ENCODE peak calls at places on chromosomes 12 and 14, in four cellular contexts. A is upper lobe of right lung, H is gastrocnemius medialis, M is left ventricle myocardium inferior. X is an unnamed sample.

GRCh38 chr14:105335735-105336476 is 21.4 kb downstream of the PACS2 start:
- DNase-seq in H (peak; percentile 54), A (no peak), M (peak; percentile 70), X (no peak)

GRCh38 chr12:122048156-122048555 is 26.5 kb downstream of the BCL7A start:
- DNase-seq in H (no peak), M (no peak), A (no peak), X (no peak)

GRCh38 chr14:92463141-92463540 is 50.4 kb upstream of the RIN3 start:
- DNase-seq in A (no peak), H (no peak), M (no peak), X (no peak)

GRCh38 chr14:67167420-67168109 is 21.7 kb upstream of the GARIN2 start:
- DNase-seq in H (no peak), M (no peak), A (no peak), X (peak; percentile 31)

GRCh38 chr14:65170768-65171251 is 68.5 kb upstream of the MAX start:
- DNase-seq in M (no peak), A (no peak), H (no peak), X (peak; percentile 62)

GRCh38 chr14:45377201-45377600 is 124.2 kb upstream of the MIS18BP1 start:
- DNase-seq in A (no peak), M (no peak), H (no peak), X (no peak)

GRCh38 chr14:102584871-102585869 is 7.3 kb upstream of the RCOR1 start:
- DNase-seq in M (no peak), A (no peak), H (no peak), X (no peak)

GRCh38 chr14:65070710-65071033 is 31.6 kb downstream of the MAX start:
- DNase-seq in H (no peak), M (no peak), A (no peak), X (no peak)

GRCh38 chr12:130613131-130613530 is 103.0 kb downstream of the RIMBP2 start:
- DNase-seq in H (no peak), A (no peak), M (no peak), X (no peak)

GRCh38 chr14:23160924-23161522 is 22.4 kb downstream of the SLC7A8 start:
- DNase-seq in H (peak; percentile 77), A (peak; percentile 86), M (no peak), X (peak; percentile 51)

GRCh38 chr12:124097681-124098080 is 124.7 kb downstream of the ZNF664 start:
- DNase-seq in M (no peak), A (no peak), H (no peak), X (no peak)

DNA sequence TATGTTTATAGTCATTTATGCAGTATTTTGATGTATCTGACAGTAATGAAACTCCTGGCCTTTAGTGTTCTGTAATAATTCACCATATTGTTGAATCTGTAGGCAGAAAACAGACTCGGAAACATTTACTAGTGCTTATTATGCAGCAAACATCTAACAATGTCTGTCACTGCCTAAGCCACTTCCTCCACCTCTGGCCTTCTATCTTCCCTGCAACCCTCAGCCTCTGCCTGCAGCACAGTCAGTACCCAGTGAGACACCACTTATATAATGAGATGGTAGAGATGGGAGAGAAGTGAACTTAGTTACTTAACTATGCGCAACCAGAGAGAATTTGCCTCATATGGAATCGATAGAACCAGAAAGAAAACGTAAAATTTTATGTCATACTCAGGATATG is 184.7 kb downstream of the AEBP2 start:
- DNase-seq in A (no peak), H (no peak), M (no peak), X (no peak)
- H3K4me3 ChIP-seq in A (no peak overlapping the region), H (no peak overlapping the region), M (no peak overlapping the region), X (no peak overlapping the region)

DNA sequence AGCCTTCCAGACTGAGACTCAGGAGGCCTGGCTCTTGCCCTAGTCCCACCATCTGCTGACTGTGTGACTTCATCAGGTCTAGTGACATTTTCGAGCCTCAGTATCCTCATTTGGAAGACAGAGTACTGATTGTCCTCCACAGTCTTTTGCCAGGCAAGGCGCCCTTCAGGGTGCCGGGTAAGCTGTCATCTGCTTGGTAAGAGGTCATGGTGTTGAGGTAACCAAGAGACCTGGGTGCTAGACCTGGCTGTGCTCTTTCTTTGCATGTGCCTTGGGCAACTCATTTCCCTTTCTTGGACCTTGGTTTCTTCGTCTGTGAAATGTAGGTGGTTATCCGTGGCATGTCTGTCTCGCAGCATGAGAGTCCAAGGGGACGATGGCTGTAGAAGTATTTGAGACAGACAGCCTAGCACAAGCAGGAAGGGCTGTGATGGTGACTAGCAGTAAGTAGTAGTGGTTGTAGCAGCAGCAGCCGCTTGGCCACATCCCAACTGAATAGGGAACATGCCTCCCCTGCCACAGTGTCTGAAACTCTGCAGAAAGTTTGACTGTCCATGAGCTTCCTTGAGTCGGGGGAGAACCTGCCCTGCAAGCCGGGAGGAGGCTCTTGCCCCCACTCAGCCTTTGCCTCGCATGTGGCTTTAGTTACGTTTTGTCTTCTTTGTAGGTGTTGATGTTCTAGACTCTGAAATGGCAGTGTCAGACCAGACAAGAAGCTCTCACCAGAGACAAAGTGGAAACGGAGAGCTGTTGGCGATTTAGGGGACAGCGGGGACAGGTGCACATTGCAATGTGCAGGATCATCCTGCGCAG is 40.3 kb downstream of the EVL start:
- DNase-seq in M (no peak), H (no peak), A (no peak), X (no peak)
- H3K4me1 ChIP-seq in M (peaks cover 70% of the 10 kb centered on the region), H (peaks cover 40% of the 10 kb centered on the region), A (peaks cover 62% of the 10 kb centered on the region), X (no peaks in the 10 kb centered on the region)

DNA sequence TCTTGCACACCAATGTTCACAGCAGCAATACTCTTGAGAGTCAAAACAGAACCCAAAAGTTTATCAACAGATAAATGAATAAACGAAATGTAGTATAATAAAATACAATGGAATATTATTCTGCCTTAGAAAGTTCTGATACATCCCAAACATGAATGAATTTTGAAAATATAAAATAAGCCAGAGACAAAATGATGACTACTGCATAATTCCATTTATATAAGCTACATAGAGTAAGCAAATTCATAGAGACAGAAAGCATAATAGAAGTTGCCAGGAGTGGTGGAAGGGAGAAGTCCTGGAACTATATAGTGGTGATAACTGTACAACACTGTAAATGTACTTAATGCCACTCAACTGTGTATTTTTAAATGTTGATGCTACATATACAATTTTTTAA is 21.1 kb downstream of the KDM5A start:
- DNase-seq in H (no peak), M (no peak), A (no peak), X (no peak)
- H3K4me3 ChIP-seq in H (no peak overlapping the region), M (no peak overlapping the region), A (no peak overlapping the region), X (no peak overlapping the region)

DNA sequence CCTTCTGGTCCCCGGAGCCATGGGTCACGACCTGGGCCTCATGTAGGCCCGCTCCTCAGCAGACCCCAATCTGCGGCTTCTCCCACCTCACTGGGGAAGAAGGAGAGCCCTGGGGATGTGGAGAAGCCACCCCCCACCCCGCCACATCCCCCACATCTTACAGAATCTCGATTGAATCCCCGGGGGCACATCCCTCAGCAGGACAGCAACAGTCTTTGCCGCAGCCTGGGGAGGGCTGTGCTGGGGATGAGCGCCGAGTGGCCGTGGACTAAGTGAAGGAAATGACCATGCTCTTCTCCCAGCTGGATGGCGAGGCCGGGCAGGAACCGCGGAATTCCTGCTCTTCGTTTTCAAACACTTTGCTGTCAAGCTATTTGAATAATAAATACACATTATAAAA is 169.0 kb upstream of the RTL1 start:
- DNase-seq in M (no peak), A (peak; percentile 33), H (no peak), X (no peak)
- H3K4me1 ChIP-seq in M (peaks cover 4% of the 10 kb centered on the region), A (no peaks in the 10 kb centered on the region), H (no peaks in the 10 kb centered on the region), X (no peaks in the 10 kb centered on the region)

GRCh38 chr14:79337761-79338160 is 873.5 kb downstream of the DIO2 start:
- DNase-seq in A (no peak), M (no peak), H (no peak), X (no peak)

DNA sequence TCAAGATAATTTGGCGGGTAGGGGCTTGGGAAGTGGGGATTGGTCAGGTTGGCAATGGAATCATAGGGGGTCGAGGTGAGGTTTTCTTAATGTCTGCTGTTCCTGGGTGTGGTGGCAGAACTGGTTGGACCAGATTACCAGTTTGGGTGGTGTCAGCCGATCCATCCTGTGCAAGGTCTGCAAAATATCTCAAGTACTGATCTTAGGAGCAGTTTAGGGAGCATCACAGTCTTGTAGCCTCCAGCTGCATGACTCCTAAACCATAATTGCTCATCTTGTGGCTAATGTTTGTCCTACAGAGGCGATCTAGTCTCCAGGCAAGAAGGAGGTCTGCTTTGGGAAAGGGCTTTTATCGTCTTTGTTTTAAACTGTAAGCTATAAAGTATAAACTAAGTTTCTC is 868.4 kb downstream of the DIO2 start:
- DNase-seq in H (no peak), A (no peak), M (no peak), X (no peak)
- H3K4me3 ChIP-seq in H (no peak overlapping the region), A (no peak overlapping the region), M (no peak overlapping the region), X (no peak overlapping the region)

X was measured in HAP-1.